ENCODE peak calls at places on chromosomes 11 and 22, in five cellular contexts. C is activated CD4-positive, alpha-beta T cell treated with anti-CD3 and anti-CD28 coated beads, Interleukin-2, amount 50 U/mL, for 48 hours; S is ureter; I is endothelial cell; L is stimulated activated CD8-positive, alpha-beta memory T cell treated with anti-CD3 and anti-CD28 coated beads, Interleukin-15, amount 100 ng/mL, for 1 hour. D is an unnamed sample.

GRCh38 chr11:13261600-13262061 is 16.0 kb upstream of the BMAL1 start:
- DNase-seq in I (no peak), L (no peak), C (no peak), S (no peak), D (no peak)

GRCh38 chr11:75654314-75654713 is 14.5 kb downstream of the MAP6 start:
- DNase-seq in C (peak), S (no peak), L (no peak), I (no peak), D (no peak)

GRCh38 chr11:67240575-67241389 is 25.5 kb upstream of the GRK2 start:
- DNase-seq in S (peak), I (peak), L (peak), C (peak), D (peak)

GRCh38 chr11:68009391-68010000 is 631 bp upstream of the ALDH3B1 start:
- DNase-seq in C (no peak), L (no peak), I (no peak), S (no peak), D (no peak)

GRCh38 chr22:46415816-46416536 is 80.5 kb downstream of the TRMU start:
- DNase-seq in C (no peak), I (no peak), L (no peak), S (no peak), D (no peak)

GRCh38 chr22:43133401-43133800 is 9.8 kb downstream of the MCAT start:
- DNase-seq in S (no peak), I (no peak), L (no peak), C (no peak), D (no peak)

GRCh38 chr22:41446057-41446501 is 522 bp downstream of the TOB2 start:
- DNase-seq in L (no peak), C (peak), I (peak), S (peak), D (peak)

GRCh38 chr11:15114501-15115475 is at the start of gene INSC:
- DNase-seq in I (peak), S (no peak), L (no peak), C (no peak), D (no peak)

GRCh38 chr11:73838443-73839122 is 38.1 kb downstream of the COA4 start:
- DNase-seq in S (no peak), C (no peak), I (no peak), L (no peak), D (no peak)

GRCh38 chr22:50305658-50306566 is 1.5 kb downstream of the PLXNB2 start:
- DNase-seq in I (peak), C (peak), S (peak), L (no peak), D (peak)

GRCh38 chr22:42202669-42203068 is 67.8 kb downstream of the TCF20 start:
- DNase-seq in I (no peak), S (no peak), L (no peak), C (peak), D (no peak)

GRCh38 chr11:76523147-76523546 is 78.3 kb downstream of the EMSY start:
- DNase-seq in L (no peak), S (no peak), I (no peak), C (no peak), D (no peak)

GRCh38 chr11:68002943-68003845 is 703 bp downstream of the UNC93B1 start:
- DNase-seq in S (peak), L (peak), I (peak), C (peak), D (peak)

GRCh38 chr11:69049490-69049867 is 747 bp downstream of the TPCN2 start:
- DNase-seq in I (no peak), S (no peak), L (no peak), C (peak), D (no peak)

GRCh38 chr22:27238935-27239510 is 562.5 kb downstream of the MN1 start:
- DNase-seq in I (no peak), S (no peak), C (no peak), L (no peak), D (peak)

GRCh38 chr11:78717031-78717430 is 142.4 kb upstream of the NARS2 start:
- DNase-seq in C (no peak), L (no peak), I (no peak), S (no peak), D (no peak)

GRCh38 chr11:129321076-129321475 is 54.6 kb upstream of the BARX2 start:
- DNase-seq in C (no peak), L (no peak), I (no peak), S (no peak), D (no peak)

GRCh38 chr22:48654492-48654891 is 1173.2 kb downstream of the BRD1 start:
- DNase-seq in L (no peak), S (no peak), C (no peak), I (no peak), D (no peak)

GRCh38 chr22:37887610-37888378 is 18.3 kb upstream of the MICALL1 start:
- DNase-seq in L (no peak), I (peak), C (no peak), S (peak), D (peak)

GRCh38 chr11:35702126-35702525 is 39.6 kb downstream of the TRIM44 start:
- DNase-seq in S (no peak), C (no peak), L (no peak), I (no peak), D (no peak)

GRCh38 chr11:8833568-8834275 is 77.3 kb upstream of the AKIP1 start:
- DNase-seq in S (no peak), I (no peak), L (no peak), C (no peak), D (no peak)